ENCODE peak calls at places on chromosomes 4 and X, in four cellular contexts. One of them, this sample, is unnamed.

GRCh38 chrX:49273181-49273727 is 3.7 kb downstream of the PPP1R3F start:
- DNase-seq in right atrium auricular region: no peak
- DNase-seq in cardiac muscle cell: no peak
- DNase-seq in IMR-90: no peak
- DNase-seq in this sample: no peak

GRCh38 chr4:128322986-128323385 is 35.4 kb upstream of the PGRMC2 start:
- DNase-seq in right atrium auricular region: no peak
- DNase-seq in cardiac muscle cell: no peak
- DNase-seq in IMR-90: peak; percentile 89
- DNase-seq in this sample: no peak

GRCh38 chr4:31657859-31658258 is 937.7 kb downstream of the PCDH7 start:
- DNase-seq in right atrium auricular region: no peak
- DNase-seq in cardiac muscle cell: no peak
- DNase-seq in IMR-90: peak; percentile 13
- DNase-seq in this sample: no peak

GRCh38 chr4:131381055-131381454 is 1768.0 kb upstream of the PCDH10 start:
- DNase-seq in right atrium auricular region: no peak
- DNase-seq in cardiac muscle cell: no peak
- DNase-seq in IMR-90: no peak
- DNase-seq in this sample: no peak

GRCh38 chrX:77160301-77160700 is 286.9 kb upstream of the FGF16 start:
- DNase-seq in right atrium auricular region: no peak
- DNase-seq in cardiac muscle cell: no peak
- DNase-seq in IMR-90: no peak
- DNase-seq in this sample: no peak

GRCh38 chr4:107744532-107744931 is 24.5 kb upstream of the PAPSS1 start:
- DNase-seq in right atrium auricular region: no peak
- DNase-seq in cardiac muscle cell: no peak
- DNase-seq in IMR-90: no peak
- DNase-seq in this sample: no peak

GRCh38 chr4:2101346-2102044 is 42.4 kb downstream of the NAT8L start:
- DNase-seq in right atrium auricular region: no peak
- DNase-seq in cardiac muscle cell: no peak
- DNase-seq in IMR-90: peak; percentile 48
- DNase-seq in this sample: no peak

GRCh38 chrX:3788494-3789233 is 75.2 kb upstream of the PRKX start:
- DNase-seq in right atrium auricular region: no peak
- DNase-seq in cardiac muscle cell: no peak
- DNase-seq in IMR-90: no peak
- DNase-seq in this sample: no peak

GRCh38 chrX:92232182-92232581 is 453.0 kb downstream of the PCDH11X start:
- DNase-seq in right atrium auricular region: no peak
- DNase-seq in cardiac muscle cell: peak; percentile 44
- DNase-seq in IMR-90: peak; percentile 2
- DNase-seq in this sample: no peak

GRCh38 chr4:167645358-167645757 is 411.1 kb upstream of the SPOCK3 start:
- DNase-seq in right atrium auricular region: no peak
- DNase-seq in cardiac muscle cell: no peak
- DNase-seq in IMR-90: no peak
- DNase-seq in this sample: no peak

GRCh38 chr4:80361329-80361900 is 25.9 kb downstream of the CFAP299 start:
- DNase-seq in right atrium auricular region: no peak
- DNase-seq in cardiac muscle cell: peak; percentile 17
- DNase-seq in IMR-90: peak; percentile 41
- DNase-seq in this sample: no peak

GRCh38 chr4:28357985-28358384 is 1497.3 kb downstream of the STIM2 start:
- DNase-seq in right atrium auricular region: no peak
- DNase-seq in cardiac muscle cell: no peak
- DNase-seq in IMR-90: peak; percentile 39
- DNase-seq in this sample: no peak

GRCh38 chrX:137430301-137430700 is 135.6 kb upstream of the ZIC3 start:
- DNase-seq in right atrium auricular region: no peak
- DNase-seq in cardiac muscle cell: no peak
- DNase-seq in IMR-90: no peak
- DNase-seq in this sample: no peak
- H3K9me3 ChIP-seq in right atrium auricular region: no peaks in the 10 kb centered on the region
- H3K9me3 ChIP-seq in cardiac muscle cell: no peaks in the 10 kb centered on the region
- H3K9me3 ChIP-seq in IMR-90: peaks cover 8% of the 10 kb centered on the region
- H3K9me3 ChIP-seq in this sample: no peaks in the 10 kb centered on the region

GRCh38 chrX:118496763-118497079 is 1.1 kb downstream of the DOCK11 start:
- DNase-seq in right atrium auricular region: no peak
- DNase-seq in cardiac muscle cell: no peak
- DNase-seq in IMR-90: no peak
- DNase-seq in this sample: no peak

GRCh38 chrX:118497180-118497814 is 1.7 kb downstream of the DOCK11 start:
- DNase-seq in right atrium auricular region: no peak
- DNase-seq in cardiac muscle cell: no peak
- DNase-seq in IMR-90: no peak
- DNase-seq in this sample: no peak

GRCh38 chrX:118493653-118494297 is 1.8 kb upstream of the DOCK11 start:
- DNase-seq in right atrium auricular region: no peak
- DNase-seq in cardiac muscle cell: no peak
- DNase-seq in IMR-90: no peak
- DNase-seq in this sample: no peak

GRCh38 chrX:118495958-118496762 is 545 bp downstream of the DOCK11 start:
- DNase-seq in right atrium auricular region: peak; percentile 64
- DNase-seq in cardiac muscle cell: no peak
- DNase-seq in IMR-90: no peak
- DNase-seq in this sample: no peak

DNA sequence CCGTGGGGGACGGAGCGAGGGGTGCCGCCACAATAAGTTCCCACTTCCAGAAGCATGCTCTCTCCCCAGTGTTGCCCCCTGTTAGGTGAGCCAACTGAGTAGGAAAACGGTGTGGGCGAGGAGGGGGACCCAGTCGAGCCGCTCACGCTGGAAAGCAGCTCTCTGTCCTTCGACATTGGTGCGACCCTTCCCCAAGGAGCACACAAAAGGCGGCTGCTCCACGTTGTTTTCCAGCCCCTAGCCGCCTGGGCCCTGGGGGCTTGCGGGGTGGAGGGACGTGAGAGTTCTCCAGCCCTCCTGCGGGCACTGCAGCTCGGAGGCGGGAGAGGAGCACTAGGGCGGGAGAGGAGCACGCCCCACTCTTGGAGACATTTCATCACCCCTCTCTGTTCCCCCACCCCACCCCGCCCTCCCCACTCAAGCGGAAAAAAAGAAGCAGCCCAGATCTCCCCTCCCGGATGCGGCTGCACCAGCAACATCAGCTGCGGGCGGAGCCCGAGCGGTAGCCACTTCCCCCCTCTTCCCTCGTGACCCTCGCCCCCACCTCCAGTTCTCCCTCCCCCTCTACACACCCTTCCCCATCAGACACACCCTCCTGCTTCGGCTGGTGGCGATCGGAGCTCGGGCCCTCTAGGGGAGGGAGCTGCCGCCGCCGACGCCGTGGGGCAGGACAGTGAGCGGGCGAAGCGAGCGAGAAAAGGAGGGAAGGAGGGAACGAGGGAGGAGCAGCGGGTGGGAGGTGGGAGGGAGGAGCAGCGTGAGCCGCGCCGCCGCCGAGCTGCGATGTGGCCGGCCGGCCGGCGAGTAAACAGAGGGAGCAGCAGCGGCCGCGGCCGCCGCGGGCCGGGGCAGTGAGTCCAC is at the start of gene DOCK11:
- DNase-seq in right atrium auricular region: peak; percentile 75
- DNase-seq in cardiac muscle cell: peak; percentile 79
- DNase-seq in IMR-90: peak; percentile 76
- DNase-seq in this sample: peak; percentile 29
- H3K27ac ChIP-seq in right atrium auricular region: peak within 1 kb of the TSS; percentile 73
- H3K27ac ChIP-seq in cardiac muscle cell: peak within 1 kb of the TSS; percentile 68
- H3K27ac ChIP-seq in IMR-90: peak within 1 kb of the TSS; percentile 59
- H3K27ac ChIP-seq in this sample: peak within 1 kb of the TSS; percentile 81

GRCh38 chr4:173518419-173519102 is 11.5 kb downstream of the HAND2 start:
- DNase-seq in right atrium auricular region: no peak
- DNase-seq in cardiac muscle cell: peak; percentile 55
- DNase-seq in IMR-90: no peak
- DNase-seq in this sample: no peak

GRCh38 chr4:173517781-173518371 is 12.2 kb downstream of the HAND2 start:
- DNase-seq in right atrium auricular region: no peak
- DNase-seq in cardiac muscle cell: peak; percentile 87
- DNase-seq in IMR-90: no peak
- DNase-seq in this sample: no peak

GRCh38 chr4:173521474-173522159 is 8.4 kb downstream of the HAND2 start:
- DNase-seq in right atrium auricular region: no peak
- DNase-seq in cardiac muscle cell: peak; percentile 56
- DNase-seq in IMR-90: no peak
- DNase-seq in this sample: no peak

GRCh38 chr4:173520921-173521473 is 9.0 kb downstream of the HAND2 start:
- DNase-seq in right atrium auricular region: no peak
- DNase-seq in cardiac muscle cell: peak; percentile 29
- DNase-seq in IMR-90: no peak
- DNase-seq in this sample: no peak

GRCh38 chr4:173519130-173520101 is 10.6 kb downstream of the HAND2 start:
- DNase-seq in right atrium auricular region: no peak
- DNase-seq in cardiac muscle cell: peak; percentile 89
- DNase-seq in IMR-90: no peak
- DNase-seq in this sample: no peak
- H3K9me3 ChIP-seq in right atrium auricular region: no peaks in the 10 kb centered on the region
- H3K9me3 ChIP-seq in cardiac muscle cell: no peaks in the 10 kb centered on the region
- H3K9me3 ChIP-seq in IMR-90: peaks cover 19% of the 10 kb centered on the region
- H3K9me3 ChIP-seq in this sample: no peaks in the 10 kb centered on the region

GRCh38 chr4:184807797-184808718 is 17.7 kb downstream of the ACSL1 start:
- DNase-seq in right atrium auricular region: no peak
- DNase-seq in cardiac muscle cell: peak; percentile 41
- DNase-seq in IMR-90: peak; percentile 91
- DNase-seq in this sample: no peak
- H3K27ac ChIP-seq in right atrium auricular region: peak overlapping the region; percentile 79
- H3K27ac ChIP-seq in cardiac muscle cell: no peak overlapping the region
- H3K27ac ChIP-seq in IMR-90: no peak overlapping the region
- H3K27ac ChIP-seq in this sample: no peak overlapping the region

DNA sequence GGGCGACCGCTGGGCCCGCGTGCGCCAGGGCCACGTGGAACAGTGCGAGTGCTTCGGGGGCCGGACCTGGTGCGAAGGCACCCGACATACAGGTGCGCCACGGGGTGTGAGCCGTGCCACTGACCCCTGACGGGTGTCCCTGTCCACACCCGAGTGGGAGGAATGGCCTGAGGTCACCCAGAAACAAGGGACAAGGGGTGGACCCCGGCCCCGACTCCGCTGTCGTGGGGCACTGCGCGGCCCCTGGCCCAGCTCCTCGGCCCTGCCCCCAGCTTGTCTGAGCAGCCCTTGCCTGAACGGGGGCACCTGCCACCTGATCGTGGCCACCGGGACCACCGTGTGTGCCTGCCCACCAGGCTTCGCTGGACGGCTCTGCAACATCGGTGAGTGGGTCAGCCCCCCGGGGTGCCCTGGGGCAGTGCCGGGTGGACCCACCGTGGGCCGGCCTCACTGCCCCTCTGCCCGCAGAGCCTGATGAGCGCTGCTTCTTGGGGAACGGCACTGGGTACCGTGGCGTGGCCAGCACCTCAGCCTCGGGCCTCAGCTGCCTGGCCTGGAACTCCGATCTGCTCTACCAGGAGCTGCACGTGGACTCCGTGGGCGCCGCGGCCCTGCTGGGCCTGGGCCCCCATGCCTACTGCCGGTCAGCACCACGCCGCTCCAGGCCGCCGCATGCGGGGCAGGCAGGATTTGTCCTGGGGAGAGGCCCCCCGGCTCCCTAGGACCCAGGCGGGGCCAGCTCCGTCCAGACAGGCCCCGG is 2.8 kb downstream of the HGFAC start:
- DNase-seq in right atrium auricular region: no peak
- DNase-seq in cardiac muscle cell: no peak
- DNase-seq in IMR-90: no peak
- DNase-seq in this sample: no peak
- H3K9me3 ChIP-seq in right atrium auricular region: no peaks in the 10 kb centered on the region
- H3K9me3 ChIP-seq in cardiac muscle cell: no peaks in the 10 kb centered on the region
- H3K9me3 ChIP-seq in IMR-90: no peaks in the 10 kb centered on the region
- H3K9me3 ChIP-seq in this sample: no peaks in the 10 kb centered on the region

GRCh38 chr4:159229164-159229563 is 126.3 kb downstream of the RAPGEF2 start:
- DNase-seq in right atrium auricular region: no peak
- DNase-seq in cardiac muscle cell: peak; percentile 90
- DNase-seq in IMR-90: peak; percentile 94
- DNase-seq in this sample: no peak
- H3K27ac ChIP-seq in right atrium auricular region: peak overlapping the region; percentile 76
- H3K27ac ChIP-seq in cardiac muscle cell: peak overlapping the region; percentile 99
- H3K27ac ChIP-seq in IMR-90: peak overlapping the region; percentile 90
- H3K27ac ChIP-seq in this sample: no peak overlapping the region

GRCh38 chr4:384311-385010 is 46.8 kb downstream of the ZNF141 start:
- DNase-seq in right atrium auricular region: no peak
- DNase-seq in cardiac muscle cell: no peak
- DNase-seq in IMR-90: no peak
- DNase-seq in this sample: no peak

GRCh38 chr4:386708-387105 is 49.1 kb downstream of the ZNF141 start:
- DNase-seq in right atrium auricular region: no peak
- DNase-seq in cardiac muscle cell: no peak
- DNase-seq in IMR-90: no peak
- DNase-seq in this sample: no peak

DNA sequence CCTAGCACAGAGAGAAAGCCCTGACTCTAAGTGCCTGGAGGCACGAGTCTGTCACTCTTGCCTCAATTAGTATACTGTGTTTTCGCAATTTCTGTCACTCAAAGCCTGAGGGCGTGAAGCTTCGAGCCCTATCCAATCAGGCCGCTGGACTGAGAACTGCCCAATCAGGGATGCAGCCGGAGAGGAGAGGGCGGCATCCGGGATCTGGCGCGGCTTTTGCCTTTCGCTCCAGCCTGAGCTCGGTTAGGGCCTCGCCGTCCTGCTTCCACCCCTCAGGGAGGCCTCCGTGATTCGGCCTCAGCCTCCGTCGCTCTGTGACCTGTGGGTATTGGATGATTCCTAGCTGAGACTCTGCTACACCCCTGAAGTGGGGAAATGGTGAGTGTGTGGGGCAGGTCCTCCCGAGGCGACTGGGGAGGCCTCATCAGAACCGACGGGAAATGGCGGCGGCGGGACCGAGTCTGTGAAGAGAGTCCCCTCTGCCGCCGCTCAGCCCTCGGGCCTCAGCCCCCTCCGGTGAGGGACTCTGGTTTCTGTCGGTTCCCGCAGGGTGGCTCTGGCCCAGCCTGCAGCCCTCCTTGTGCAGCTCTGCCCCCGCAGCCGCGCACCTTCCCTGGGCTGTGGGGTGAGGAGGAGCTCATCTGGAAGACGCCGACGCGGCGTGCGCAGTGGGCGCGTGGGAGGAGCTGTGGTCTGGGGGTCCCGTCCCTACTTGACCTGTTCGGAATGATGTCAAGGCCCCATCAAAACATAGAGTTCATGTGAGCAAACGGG is 48.5 kb downstream of the ZNF141 start:
- DNase-seq in right atrium auricular region: no peak
- DNase-seq in cardiac muscle cell: no peak
- DNase-seq in IMR-90: no peak
- DNase-seq in this sample: no peak
- H3K9me3 ChIP-seq in right atrium auricular region: peaks cover 35% of the 10 kb centered on the region
- H3K9me3 ChIP-seq in cardiac muscle cell: peaks cover 2% of the 10 kb centered on the region
- H3K9me3 ChIP-seq in IMR-90: peaks cover 63% of the 10 kb centered on the region
- H3K9me3 ChIP-seq in this sample: peaks cover 92% of the 10 kb centered on the region

GRCh38 chr4:52657317-52657629 is 1.8 kb downstream of the USP46 start:
- DNase-seq in right atrium auricular region: no peak
- DNase-seq in cardiac muscle cell: no peak
- DNase-seq in IMR-90: no peak
- DNase-seq in this sample: no peak

GRCh38 chr4:52659016-52659721 is at the start of gene USP46:
- DNase-seq in right atrium auricular region: peak; percentile 66
- DNase-seq in cardiac muscle cell: peak; percentile 89
- DNase-seq in IMR-90: peak; percentile 69
- DNase-seq in this sample: peak; percentile 24

GRCh38 chr4:52659722-52660261 is 691 bp upstream of the USP46 start:
- DNase-seq in right atrium auricular region: peak; percentile 73
- DNase-seq in cardiac muscle cell: peak; percentile 39
- DNase-seq in IMR-90: no peak
- DNase-seq in this sample: peak; percentile 10

GRCh38 chr4:52657630-52658501 is 1.2 kb downstream of the USP46 start:
- DNase-seq in right atrium auricular region: peak; percentile 62
- DNase-seq in cardiac muscle cell: peak; percentile 60
- DNase-seq in IMR-90: peak; percentile 69
- DNase-seq in this sample: no peak

GRCh38 chr4:52658671-52659015 is 458 bp downstream of the USP46 start:
- DNase-seq in right atrium auricular region: no peak
- DNase-seq in cardiac muscle cell: no peak
- DNase-seq in IMR-90: no peak
- DNase-seq in this sample: no peak
- H3K27ac ChIP-seq in right atrium auricular region: peak overlapping the region; percentile 93
- H3K27ac ChIP-seq in cardiac muscle cell: peak overlapping the region; percentile 97
- H3K27ac ChIP-seq in IMR-90: peak overlapping the region; percentile 99
- H3K27ac ChIP-seq in this sample: peak overlapping the region; percentile 100